ENCODE peak calls at places on chromosomes 1 and 21, in eight cellular contexts. U, C, O, I, N, Q, T and L are unnamed samples.

GRCh38 chr1:206794294-206794908 is 22.1 kb upstream of the IL10 start:
- DNase-seq in U (no peak), C (no peak), O (no peak), I (no peak), N (no peak), Q (no peak), T (no peak), L (no peak)

GRCh38 chr1:209692745-209693504 is 11.7 kb upstream of the HSD11B1 start:
- DNase-seq in U (peak), C (peak), O (peak), I (peak), N (peak), Q (peak), T (peak), L (peak)

GRCh38 chr1:5389101-5389885 is 602.9 kb downstream of the NPHP4 start:
- DNase-seq in U (no peak), C (no peak), O (no peak), I (no peak), N (no peak), Q (no peak), T (no peak), L (no peak)

GRCh38 chr1:204190212-204191211 is 5.8 kb downstream of the KISS1 start:
- DNase-seq in U (peak), C (peak), O (no peak), I (no peak), N (no peak), Q (no peak), T (no peak), L (peak)

GRCh38 chr1:246320286-246320685 is 186.8 kb downstream of the SMYD3 start:
- DNase-seq in U (no peak), C (no peak), O (no peak), I (no peak), N (no peak), Q (no peak), T (no peak), L (no peak)

GRCh38 chr1:12150456-12151200 is 16.2 kb upstream of the TNFRSF1B start:
- DNase-seq in U (no peak), C (no peak), O (no peak), I (no peak), N (no peak), Q (no peak), T (no peak), L (peak)

GRCh38 chr1:109844609-109845008 is 66.0 kb upstream of the CSF1 start:
- DNase-seq in U (no peak), C (no peak), O (no peak), I (no peak), N (no peak), Q (no peak), T (no peak), L (no peak)

GRCh38 chr1:154962238-154962678 is 676 bp upstream of the PYGO2 start:
- DNase-seq in U (no peak), C (no peak), O (no peak), I (no peak), N (no peak), Q (no peak), T (no peak), L (no peak)

GRCh38 chr1:108877324-108877812 is 583 bp downstream of the GPSM2 start:
- DNase-seq in U (no peak), C (no peak), O (no peak), I (no peak), N (no peak), Q (no peak), T (no peak), L (no peak)

GRCh38 chr1:153312569-153313186 is at the start of gene PGLYRP3:
- DNase-seq in U (no peak), C (no peak), O (no peak), I (no peak), N (peak), Q (no peak), T (no peak), L (no peak)

GRCh38 chr1:207938016-207938415 is 27.1 kb upstream of the CD34 start:
- DNase-seq in U (no peak), C (no peak), O (no peak), I (no peak), N (peak), Q (no peak), T (no peak), L (peak)

GRCh38 chr21:41957991-41958766 is 4.4 kb upstream of the C2CD2 start:
- DNase-seq in U (no peak), C (peak), O (peak), I (peak), N (peak), Q (peak), T (no peak), L (no peak)

GRCh38 chr1:67285780-67286488 is 21.7 kb upstream of the IL12RB2 start:
- DNase-seq in U (no peak), C (no peak), O (no peak), I (no peak), N (no peak), Q (no peak), T (no peak), L (no peak)

GRCh38 chr1:4221107-4221506 is 321.0 kb upstream of the C1orf174 start:
- DNase-seq in U (no peak), C (no peak), O (no peak), I (no peak), N (no peak), Q (no peak), T (no peak), L (no peak)

GRCh38 chr1:36557041-36558000 is 74.6 kb upstream of the CSF3R start:
- DNase-seq in U (no peak), C (no peak), O (no peak), I (no peak), N (no peak), Q (no peak), T (no peak), L (no peak)

GRCh38 chr1:229273507-229274232 is 2.8 kb downstream of the RAB4A start:
- DNase-seq in U (no peak), C (no peak), O (no peak), I (no peak), N (peak), Q (no peak), T (no peak), L (no peak)

GRCh38 chr1:29256979-29257804 is 20.9 kb downstream of the PTPRU start:
- DNase-seq in U (no peak), C (peak), O (peak), I (no peak), N (no peak), Q (no peak), T (no peak), L (no peak)

GRCh38 chr1:194355488-194356106 is 1169.2 kb upstream of the B3GALT2 start:
- DNase-seq in U (no peak), C (no peak), O (no peak), I (no peak), N (no peak), Q (no peak), T (no peak), L (no peak)

GRCh38 chr1:226092955-226093354 is 30.4 kb downstream of the H3-3A start:
- DNase-seq in U (no peak), C (no peak), O (no peak), I (no peak), N (no peak), Q (no peak), T (no peak), L (no peak)

GRCh38 chr1:29920316-29920715 is 684.0 kb downstream of the PTPRU start:
- DNase-seq in U (no peak), C (no peak), O (no peak), I (no peak), N (no peak), Q (no peak), T (no peak), L (no peak)